ENCODE peak calls at places on chromosome 17, in seven cellular contexts. K is stimulated activated CD4-positive, alpha-beta T cell treated with anti-CD3 and anti-CD28 coated beads, Interleukin-4, amount 100 ng/mL, for 4 hours; R is COLO829; P is lower leg skin; N is tibial nerve; C is DMS79 treated with DMSO at 0.1 percent for 48 hours; W is GM04503. Q is an unnamed sample.

GRCh38 chr17:39738568-39738901 is 797 bp downstream of the GRB7 start:
- DNase-seq in K (peak), R (no peak), P (no peak), N (no peak), C (peak), W (no peak), Q (no peak)

GRCh38 chr17:42233148-42233547 is 38.9 kb upstream of the GHDC start:
- DNase-seq in K (no peak), R (no peak), P (peak), N (no peak), C (no peak), W (no peak), Q (no peak)

GRCh38 chr17:82350182-82351030 is 8.6 kb upstream of the TEX19 start:
- DNase-seq in K (peak), R (no peak), P (no peak), N (no peak), C (no peak), W (no peak), Q (no peak)

GRCh38 chr17:45326566-45326965 is 9.7 kb upstream of the MAP3K14 start:
- DNase-seq in K (no peak), R (no peak), P (peak), N (no peak), C (no peak), W (no peak), Q (no peak)

GRCh38 chr17:69729937-69730336 is 315.4 kb downstream of the MAP2K6 start:
- DNase-seq in K (no peak), R (no peak), P (no peak), N (no peak), C (no peak), W (no peak), Q (no peak)

GRCh38 chr17:31413871-31414589 is 22.6 kb downstream of the RAB11FIP4 start:
- DNase-seq in K (no peak), R (peak), P (no peak), N (no peak), C (no peak), W (peak), Q (no peak)

GRCh38 chr17:72916991-72917390 is 175.5 kb downstream of the SLC39A11 start:
- DNase-seq in K (no peak), R (no peak), P (no peak), N (no peak), C (no peak), W (no peak), Q (no peak)

GRCh38 chr17:63249256-63250006 is 196.7 kb downstream of the CYB561 start:
- DNase-seq in K (no peak), R (no peak), P (no peak), N (no peak), C (no peak), W (no peak), Q (no peak)

GRCh38 chr17:8632087-8632486 is 1.6 kb upstream of the MYH10 start:
- DNase-seq in K (no peak), R (no peak), P (no peak), N (no peak), C (no peak), W (no peak), Q (no peak)

GRCh38 chr17:35969558-35970442 is 11.5 kb downstream of the CCL16 start:
- DNase-seq in K (peak), R (peak), P (peak), N (peak), C (peak), W (peak), Q (peak)

GRCh38 chr17:35345926-35346771 is 27.3 kb downstream of the SLFN11 start:
- DNase-seq in K (no peak), R (no peak), P (peak), N (peak), C (peak), W (peak), Q (peak)

GRCh38 chr17:13704333-13704732 is 102.6 kb upstream of the HS3ST3A1 start:
- DNase-seq in K (no peak), R (no peak), P (no peak), N (no peak), C (no peak), W (peak), Q (no peak)

GRCh38 chr17:51275381-51275780 is 15.0 kb downstream of the UTP18 start:
- DNase-seq in K (no peak), R (no peak), P (no peak), N (no peak), C (no peak), W (peak), Q (no peak)

GRCh38 chr17:72240333-72240732 is 119.5 kb downstream of the SOX9 start:
- DNase-seq in K (no peak), R (no peak), P (no peak), N (no peak), C (no peak), W (no peak), Q (no peak)

GRCh38 chr17:3558603-3559269 is 1.1 kb upstream of the TRPV3 start:
- DNase-seq in K (peak), R (no peak), P (no peak), N (no peak), C (no peak), W (no peak), Q (no peak)

GRCh38 chr17:78278139-78278741 is 46.8 kb downstream of the TMEM235 start:
- DNase-seq in K (no peak), R (no peak), P (no peak), N (no peak), C (no peak), W (no peak), Q (no peak)

GRCh38 chr17:50636145-50636803 is 1.6 kb downstream of the ABCC3 start:
- DNase-seq in K (no peak), R (no peak), P (no peak), N (no peak), C (no peak), W (no peak), Q (no peak)

GRCh38 chr17:46876353-46876887 is 25.0 kb downstream of the WNT9B start:
- DNase-seq in K (no peak), R (no peak), P (no peak), N (no peak), C (peak), W (no peak), Q (no peak)

GRCh38 chr17:45305532-45306087 is 11.2 kb downstream of the MAP3K14 start:
- DNase-seq in K (no peak), R (no peak), P (no peak), N (no peak), C (no peak), W (peak), Q (no peak)

GRCh38 chr17:75778861-75779249 is 5.8 kb upstream of the UNK start:
- DNase-seq in K (no peak), R (no peak), P (no peak), N (no peak), C (no peak), W (no peak), Q (no peak)

GRCh38 chr17:82358467-82359350 is at the start of gene TEX19:
- DNase-seq in K (peak), R (no peak), P (no peak), N (no peak), C (no peak), W (no peak), Q (no peak)

GRCh38 chr17:36072431-36073121 is 8.5 kb downstream of the CCL18 start:
- DNase-seq in K (peak), R (peak), P (no peak), N (no peak), C (no peak), W (no peak), Q (peak)

GRCh38 chr17:81419886-81420768 is 24.9 kb downstream of the BAHCC1 start:
- DNase-seq in K (no peak), R (no peak), P (peak), N (no peak), C (no peak), W (no peak), Q (no peak)

GRCh38 chr17:21358185-21358584 is 18.0 kb upstream of the KCNJ12 start:
- DNase-seq in K (no peak), R (no peak), P (no peak), N (no peak), C (no peak), W (no peak), Q (no peak)

GRCh38 chr17:78019367-78019975 is 61.0 kb downstream of the TNRC6C start:
- DNase-seq in K (no peak), R (peak), P (no peak), N (no peak), C (peak), W (peak), Q (no peak)

GRCh38 chr17:79933863-79934652 is 94.8 kb upstream of the CBX4 start:
- DNase-seq in K (no peak), R (no peak), P (no peak), N (no peak), C (no peak), W (no peak), Q (no peak)

GRCh38 chr17:74637265-74637664 is 13.7 kb upstream of the CD300E start:
- DNase-seq in K (no peak), R (no peak), P (no peak), N (no peak), C (no peak), W (no peak), Q (no peak)

GRCh38 chr17:28724500-28725165 is 1.4 kb downstream of the TLCD1 start:
- DNase-seq in K (no peak), R (no peak), P (no peak), N (no peak), C (no peak), W (no peak), Q (no peak)